ENCODE peak calls at places on chromosomes 13 and 19, in nine cellular contexts. C, A, V, Y, Q, X, K, S and U are unnamed samples.

GRCh38 chr13:68636784-68637183 is 1406.6 kb upstream of the PCDH9 start:
- DNase-seq in C (no peak), A (no peak), V (no peak), Y (no peak), Q (no peak), X (no peak), K (no peak), S (no peak), U (no peak)

GRCh38 chr19:5343848-5344247 is 3.2 kb upstream of the PTPRS start:
- DNase-seq in C (no peak), A (no peak), V (no peak), Y (no peak), Q (no peak), X (peak; percentile 42), K (no peak), S (no peak), U (no peak)

GRCh38 chr13:24202215-24202614 is 41.7 kb downstream of the SPATA13 start:
- DNase-seq in C (peak; percentile 57), A (no peak), V (no peak), Y (no peak), Q (no peak), X (no peak), K (no peak), S (no peak), U (peak; percentile 53)

GRCh38 chr13:56886398-56886797 is 254.3 kb upstream of the PRR20A start:
- DNase-seq in C (no peak), A (no peak), V (no peak), Y (no peak), Q (no peak), X (no peak), K (no peak), S (no peak), U (no peak)

GRCh38 chr19:44890366-44891015 is 563 bp upstream of the TOMM40 start:
- DNase-seq in C (peak; percentile 100), A (peak; percentile 100), V (peak; percentile 100), Y (peak; percentile 100), Q (peak; percentile 100), X (no peak), K (peak; percentile 97), S (peak; percentile 100), U (no peak)

GRCh38 chr19:5627395-5627904 is 4.6 kb downstream of the SAFB start:
- DNase-seq in C (peak; percentile 56), A (peak; percentile 54), V (peak; percentile 53), Y (peak; percentile 84), Q (peak; percentile 40), X (peak; percentile 79), K (peak; percentile 78), S (peak; percentile 56), U (peak; percentile 76)

GRCh38 chr13:101520672-101521071 is 68.2 kb downstream of the ITGBL1 start:
- DNase-seq in C (no peak), A (no peak), V (no peak), Y (no peak), Q (no peak), X (no peak), K (no peak), S (no peak), U (no peak)

GRCh38 chr19:737591-738093 is 13.3 kb upstream of the MISP start:
- DNase-seq in C (peak; percentile 70), A (no peak), V (no peak), Y (peak; percentile 78), Q (peak; percentile 59), X (no peak), K (peak; percentile 82), S (no peak), U (peak; percentile 79)

GRCh38 chr13:113400621-113401451 is 36.9 kb upstream of the GRTP1 start:
- DNase-seq in C (no peak), A (no peak), V (peak; percentile 72), Y (peak; percentile 83), Q (peak; percentile 74), X (peak; percentile 89), K (peak; percentile 51), S (no peak), U (no peak)

GRCh38 chr13:57627663-57628062 is 3.9 kb upstream of the PCDH17 start:
- DNase-seq in C (no peak), A (no peak), V (no peak), Y (no peak), Q (no peak), X (no peak), K (no peak), S (no peak), U (no peak)

GRCh38 chr19:16088351-16088984 is 12.2 kb downstream of the TPM4 start:
- DNase-seq in C (no peak), A (no peak), V (no peak), Y (no peak), Q (no peak), X (no peak), K (no peak), S (peak; percentile 82), U (no peak)
- H3K36me3 ChIP-seq in C (peaks cover 48% of the 10 kb centered on the region), A (no peaks in the 10 kb centered on the region), V (peaks cover 100% of the 10 kb centered on the region), Y (peaks cover 95% of the 10 kb centered on the region), Q (peaks cover 73% of the 10 kb centered on the region), X (peaks cover 92% of the 10 kb centered on the region), K (peaks cover 100% of the 10 kb centered on the region), S (peaks cover 72% of the 10 kb centered on the region), U (no peaks in the 10 kb centered on the region)

GRCh38 chr13:50635504-50635903 is 208.0 kb downstream of the DLEU7 start:
- DNase-seq in C (no peak), A (peak; percentile 46), V (peak; percentile 35), Y (no peak), Q (no peak), X (no peak), K (no peak), S (peak; percentile 48), U (peak; percentile 51)
- H3K4me3 ChIP-seq in C (no peak overlapping the region), A (no peak overlapping the region), V (no peak overlapping the region), Y (no peak overlapping the region), Q (no peak overlapping the region), X (no peak overlapping the region), K (no peak overlapping the region), S (no peak overlapping the region), U (no peak overlapping the region)

GRCh38 chr19:2221918-2222317 is 14.2 kb downstream of the PLEKHJ1 start:
- DNase-seq in C (no peak), A (no peak), V (no peak), Y (peak; percentile 31), Q (no peak), X (no peak), K (no peak), S (no peak), U (no peak)
- TF ChIP-seq CTCF in C (no peak), A (no peak), V (peak; percentile 14), Y (peak; percentile 50), Q (peak; percentile 9), X (peak; percentile 17), K (no peak), S (no peak), U (no peak)

GRCh38 chr19:17322854-17323253 is 11.8 kb downstream of the ANO8 start:
- DNase-seq in C (peak; percentile 34), A (no peak), V (no peak), Y (no peak), Q (no peak), X (no peak), K (no peak), S (no peak), U (no peak)

GRCh38 chr19:17321655-17322489 is 12.5 kb downstream of the DDA1 start:
- DNase-seq in C (no peak), A (no peak), V (no peak), Y (no peak), Q (no peak), X (no peak), K (no peak), S (no peak), U (no peak)

GRCh38 chr19:17319473-17320238 is 10.3 kb downstream of the DDA1 start:
- DNase-seq in C (no peak), A (no peak), V (no peak), Y (no peak), Q (no peak), X (no peak), K (no peak), S (no peak), U (no peak)

GRCh38 chr19:17318966-17319365 is 9.6 kb downstream of the DDA1 start:
- DNase-seq in C (no peak), A (no peak), V (no peak), Y (no peak), Q (no peak), X (no peak), K (no peak), S (no peak), U (no peak)

GRCh38 chr19:17320435-17320834 is 11.1 kb downstream of the DDA1 start:
- DNase-seq in C (no peak), A (no peak), V (no peak), Y (no peak), Q (no peak), X (no peak), K (no peak), S (no peak), U (no peak)
- H3K36me3 ChIP-seq in C (peaks cover 15% of the 10 kb centered on the region), A (no peaks in the 10 kb centered on the region), V (peaks cover 63% of the 10 kb centered on the region), Y (peaks cover 50% of the 10 kb centered on the region), Q (peaks cover 27% of the 10 kb centered on the region), X (peaks cover 67% of the 10 kb centered on the region), K (peaks cover 73% of the 10 kb centered on the region), S (peaks cover 45% of the 10 kb centered on the region), U (no peaks in the 10 kb centered on the region)

DNA sequence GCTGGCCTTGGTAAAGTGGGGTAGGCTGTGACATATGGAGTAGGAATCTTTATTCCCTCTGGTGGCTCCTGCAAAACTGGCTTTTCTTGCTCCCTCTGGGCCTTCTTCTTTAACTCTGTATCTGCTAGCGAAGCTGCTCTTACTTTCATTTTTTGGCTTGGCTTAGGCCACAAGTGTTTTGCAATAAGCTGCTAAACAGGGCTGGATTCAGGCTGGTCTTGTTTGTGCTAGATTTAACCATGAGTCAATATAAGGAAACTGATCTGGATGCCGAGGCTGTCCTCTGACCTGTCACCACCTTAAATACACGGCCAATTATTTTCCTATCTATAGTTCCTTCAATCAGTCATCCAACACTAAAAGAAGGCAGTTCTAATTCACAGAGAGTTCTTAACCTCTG is 42.4 kb downstream of the ZNF493 start:
- DNase-seq in C (no peak), A (no peak), V (no peak), Y (no peak), Q (no peak), X (no peak), K (no peak), S (no peak), U (no peak)
- H3K4me3 ChIP-seq in C (no peak overlapping the region), A (no peak overlapping the region), V (peak overlapping the region; percentile 28), Y (no peak overlapping the region), Q (no peak overlapping the region), X (no peak overlapping the region), K (no peak overlapping the region), S (no peak overlapping the region), U (no peak overlapping the region)